ENCODE peak calls at places on chromosomes 16 and 17, in nine cellular contexts. N is CD8-positive, alpha-beta memory T cell; X is lower leg skin; B is SHP77; H is ELF-1; U is T-helper 2 cell; D is endothelial cell; C is substantia nigra; Q is amygdala. P is an unnamed sample.

GRCh38 chr16:48194828-48195566 is 39.2 kb upstream of the ABCC12 start:
- DNase-seq in B (peak), H (no peak), N (no peak), X (no peak), Q (no peak), U (no peak), C (no peak), D (no peak), P (no peak)

GRCh38 chr16:1691956-1692355 is 13.9 kb downstream of the JPT2 start:
- DNase-seq in X (no peak), B (no peak), D (no peak), H (no peak), C (no peak), Q (no peak), N (no peak), U (no peak), P (no peak)

GRCh38 chr17:38676706-38677504 is 2.1 kb upstream of the EPOP start:
- DNase-seq in B (peak), H (peak), C (peak), N (peak), D (peak), X (peak), U (peak), Q (peak), P (peak)

GRCh38 chr16:83532634-83533033 is 275.1 kb upstream of the HSBP1 start:
- DNase-seq in H (no peak), Q (no peak), N (no peak), C (no peak), X (no peak), D (no peak), B (peak), U (no peak), P (no peak)

GRCh38 chr16:57649443-57649751 is 18.7 kb upstream of the ADGRG3 start:
- DNase-seq in H (no peak), U (no peak), B (no peak), N (no peak), D (no peak), C (no peak), Q (no peak), X (no peak), P (no peak)

GRCh38 chr17:7747586-7747985 is 30.0 kb downstream of the DNAH2 start:
- DNase-seq in B (no peak), X (no peak), N (no peak), Q (no peak), H (no peak), D (no peak), U (no peak), C (no peak), P (no peak)

GRCh38 chr16:85235988-85236831 is 123.9 kb upstream of the CIBAR2 start:
- DNase-seq in U (no peak), D (peak), H (no peak), Q (no peak), N (no peak), B (no peak), X (no peak), C (no peak), P (no peak)

GRCh38 chr16:78184554-78185183 is 85.2 kb downstream of the WWOX start:
- DNase-seq in X (no peak), H (no peak), D (no peak), Q (no peak), C (no peak), N (no peak), U (no peak), B (peak), P (no peak)

GRCh38 chr17:37671028-37671812 is 28.0 kb upstream of the DDX52 start:
- DNase-seq in U (no peak), X (no peak), H (no peak), Q (no peak), B (no peak), D (no peak), C (no peak), N (no peak), P (no peak)

GRCh38 chr17:7019406-7019805 is 3.4 kb upstream of the BCL6B start:
- DNase-seq in N (no peak), Q (no peak), U (no peak), X (no peak), B (no peak), D (no peak), C (no peak), H (no peak), P (no peak)

GRCh38 chr16:27547134-27547533 is 2.6 kb downstream of the GTF3C1 start:
- DNase-seq in Q (no peak), H (peak), N (no peak), U (no peak), C (no peak), B (no peak), X (peak), D (no peak), P (no peak)

GRCh38 chr17:40547079-40547784 is 18.0 kb downstream of the CCR7 start:
- DNase-seq in C (no peak), B (peak), H (no peak), X (peak), N (peak), Q (no peak), U (no peak), D (no peak), P (no peak)

GRCh38 chr17:1124896-1125774 is 54.6 kb downstream of the ABR start:
- DNase-seq in U (no peak), Q (no peak), H (no peak), X (no peak), D (no peak), N (no peak), B (no peak), C (no peak), P (no peak)

GRCh38 chr16:14364386-14365199 is 265.5 kb downstream of the PARN start:
- DNase-seq in X (no peak), H (peak), U (no peak), D (no peak), N (no peak), Q (no peak), B (no peak), C (no peak), P (no peak)

GRCh38 chr16:57384248-57385070 is 12.2 kb downstream of the CX3CL1 start:
- DNase-seq in C (no peak), U (no peak), N (peak), H (no peak), Q (no peak), B (no peak), X (no peak), D (no peak), P (no peak)

P was measured in nephron progenitor cell.